ENCODE peak calls at places on chromosomes 4 and X, in four cellular contexts. I is RWPE2, D is activated T-helper 1 cell treated with Interleukin-2 at 50 U/mL for 16 hours, S is activated gamma-delta T cell treated with Interleukin-2 at 50 U/mL for 16 hours. E is an unnamed sample.

GRCh38 chr4:96305030-96305429 is 465.1 kb downstream of the PDHA2 start:
- DNase-seq in I (no peak), D (no peak), S (no peak), E (no peak)

GRCh38 chr4:11532138-11532537 is 103.4 kb upstream of the HS3ST1 start:
- DNase-seq in I (no peak), D (no peak), S (no peak), E (no peak)

GRCh38 chr4:104879367-104879766 is 267.3 kb upstream of the TET2 start:
- DNase-seq in I (no peak), D (no peak), S (no peak), E (no peak)

GRCh38 chrX:106718709-106719108 is 7.8 kb upstream of the RNF128 start:
- DNase-seq in I (no peak), D (no peak), S (no peak), E (no peak)

GRCh38 chr4:27881705-27882104 is 1021.1 kb downstream of the STIM2 start:
- DNase-seq in I (no peak), D (no peak), S (no peak), E (no peak)

GRCh38 chr4:62279689-62280088 is 1079.6 kb downstream of the ADGRL3 start:
- DNase-seq in I (no peak), D (no peak), S (no peak), E (no peak)

GRCh38 chr4:9800878-9801277 is 19.4 kb downstream of the DRD5 start:
- DNase-seq in I (no peak), D (no peak), S (no peak), E (no peak)

GRCh38 chrX:40083120-40083978 is 14.4 kb downstream of the BCOR start:
- DNase-seq in I (no peak), D (no peak), S (no peak), E (no peak)

GRCh38 chrX:151970661-151971060 is 3.8 kb downstream of the GABRE start:
- DNase-seq in I (peak), D (no peak), S (no peak), E (no peak)

GRCh38 chr4:45100936-45101818 is 374.8 kb upstream of the GNPDA2 start:
- DNase-seq in I (no peak), D (no peak), S (no peak), E (no peak)

GRCh38 chrX:22699591-22700091 is 300.1 kb upstream of the DDX53 start:
- DNase-seq in I (no peak), D (no peak), S (no peak), E (no peak)

E was measured in effector CD4-positive, alpha-beta T cell.